ENCODE peak calls at places on chromosomes 7 and 10, in six cellular contexts. One of them, this sample, is unnamed.

GRCh38 chr7:23570592-23571200 is 26.5 kb upstream of the CCDC126 start:
- DNase-seq in choroid plexus epithelial cell: peak
- DNase-seq in Calu3: peak
- DNase-seq in neural crest cell: peak
- DNase-seq in type B pancreatic cell: peak
- DNase-seq in brain microvascular endothelial cell: peak
- DNase-seq in this sample: peak

GRCh38 chr7:65235586-65235985 is 138.1 kb upstream of the ZNF92 start:
- DNase-seq in type B pancreatic cell: no peak
- DNase-seq in choroid plexus epithelial cell: no peak
- DNase-seq in brain microvascular endothelial cell: no peak
- DNase-seq in Calu3: no peak
- DNase-seq in neural crest cell: no peak
- DNase-seq in this sample: no peak

GRCh38 chr7:99095698-99096097 is 48.2 kb downstream of the SMURF1 start:
- DNase-seq in brain microvascular endothelial cell: no peak
- DNase-seq in choroid plexus epithelial cell: peak
- DNase-seq in Calu3: no peak
- DNase-seq in type B pancreatic cell: no peak
- DNase-seq in neural crest cell: no peak
- DNase-seq in this sample: no peak

GRCh38 chr7:1569016-1569415 is 816 bp downstream of the PSMG3 start:
- DNase-seq in Calu3: peak
- DNase-seq in choroid plexus epithelial cell: peak
- DNase-seq in type B pancreatic cell: no peak
- DNase-seq in brain microvascular endothelial cell: peak
- DNase-seq in neural crest cell: no peak
- DNase-seq in this sample: no peak

GRCh38 chr7:17732083-17732482 is 208.2 kb downstream of the SNX13 start:
- DNase-seq in neural crest cell: no peak
- DNase-seq in type B pancreatic cell: no peak
- DNase-seq in Calu3: no peak
- DNase-seq in choroid plexus epithelial cell: no peak
- DNase-seq in brain microvascular endothelial cell: no peak
- DNase-seq in this sample: no peak

GRCh38 chr10:133385214-133385613 is 6.2 kb downstream of the PAOX start:
- DNase-seq in choroid plexus epithelial cell: no peak
- DNase-seq in brain microvascular endothelial cell: no peak
- DNase-seq in Calu3: no peak
- DNase-seq in type B pancreatic cell: no peak
- DNase-seq in neural crest cell: no peak
- DNase-seq in this sample: no peak

GRCh38 chr7:5384618-5385017 is 39.0 kb downstream of the TNRC18 start:
- DNase-seq in Calu3: no peak
- DNase-seq in neural crest cell: no peak
- DNase-seq in choroid plexus epithelial cell: no peak
- DNase-seq in brain microvascular endothelial cell: no peak
- DNase-seq in type B pancreatic cell: no peak
- DNase-seq in this sample: no peak

GRCh38 chr10:133198621-133199487 is 31.2 kb upstream of the UTF1 start:
- DNase-seq in brain microvascular endothelial cell: no peak
- DNase-seq in neural crest cell: no peak
- DNase-seq in choroid plexus epithelial cell: no peak
- DNase-seq in Calu3: no peak
- DNase-seq in type B pancreatic cell: no peak
- DNase-seq in this sample: no peak

GRCh38 chr10:35208536-35208935 is 81.9 kb downstream of the CREM start:
- DNase-seq in brain microvascular endothelial cell: no peak
- DNase-seq in neural crest cell: no peak
- DNase-seq in Calu3: no peak
- DNase-seq in type B pancreatic cell: no peak
- DNase-seq in choroid plexus epithelial cell: no peak
- DNase-seq in this sample: no peak

GRCh38 chr10:93068411-93069244 is 5.1 kb upstream of the CYP26A1 start:
- DNase-seq in Calu3: no peak
- DNase-seq in neural crest cell: no peak
- DNase-seq in type B pancreatic cell: no peak
- DNase-seq in choroid plexus epithelial cell: peak
- DNase-seq in brain microvascular endothelial cell: no peak
- DNase-seq in this sample: no peak

GRCh38 chr7:151412318-151412717 is 2.5 kb upstream of the WDR86 start:
- DNase-seq in neural crest cell: no peak
- DNase-seq in Calu3: no peak
- DNase-seq in brain microvascular endothelial cell: no peak
- DNase-seq in type B pancreatic cell: no peak
- DNase-seq in choroid plexus epithelial cell: no peak
- DNase-seq in this sample: no peak

GRCh38 chr7:130961128-130961601 is 227.2 kb upstream of the KLF14 start:
- DNase-seq in Calu3: no peak
- DNase-seq in type B pancreatic cell: no peak
- DNase-seq in brain microvascular endothelial cell: peak
- DNase-seq in choroid plexus epithelial cell: peak
- DNase-seq in neural crest cell: no peak
- DNase-seq in this sample: no peak

GRCh38 chr10:13970967-13971353 is 359.8 kb downstream of the FRMD4A start:
- DNase-seq in neural crest cell: no peak
- DNase-seq in type B pancreatic cell: no peak
- DNase-seq in Calu3: no peak
- DNase-seq in choroid plexus epithelial cell: no peak
- DNase-seq in brain microvascular endothelial cell: no peak
- DNase-seq in this sample: no peak

GRCh38 chr7:24464846-24465245 is 108.4 kb upstream of the PALS2 start:
- DNase-seq in type B pancreatic cell: no peak
- DNase-seq in neural crest cell: no peak
- DNase-seq in Calu3: no peak
- DNase-seq in choroid plexus epithelial cell: no peak
- DNase-seq in brain microvascular endothelial cell: no peak
- DNase-seq in this sample: no peak

GRCh38 chr10:95247200-95247880 is 43.5 kb downstream of the PDLIM1 start:
- DNase-seq in choroid plexus epithelial cell: peak
- DNase-seq in type B pancreatic cell: no peak
- DNase-seq in Calu3: no peak
- DNase-seq in brain microvascular endothelial cell: peak
- DNase-seq in neural crest cell: no peak
- DNase-seq in this sample: no peak

GRCh38 chr7:88072036-88072714 is 138.1 kb downstream of the ADAM22 start:
- DNase-seq in type B pancreatic cell: no peak
- DNase-seq in neural crest cell: no peak
- DNase-seq in Calu3: no peak
- DNase-seq in brain microvascular endothelial cell: no peak
- DNase-seq in choroid plexus epithelial cell: no peak
- DNase-seq in this sample: no peak

GRCh38 chr7:90461216-90461615 is 8.2 kb upstream of the PTTG1IP2 start:
- DNase-seq in brain microvascular endothelial cell: no peak
- DNase-seq in type B pancreatic cell: no peak
- DNase-seq in neural crest cell: no peak
- DNase-seq in Calu3: no peak
- DNase-seq in choroid plexus epithelial cell: no peak
- DNase-seq in this sample: peak

GRCh38 chr10:81820418-81820817 is 54.6 kb upstream of the NRG3 start:
- DNase-seq in Calu3: peak
- DNase-seq in type B pancreatic cell: no peak
- DNase-seq in choroid plexus epithelial cell: peak
- DNase-seq in neural crest cell: no peak
- DNase-seq in brain microvascular endothelial cell: no peak
- DNase-seq in this sample: peak
- TF ChIP-seq CTCF in Calu3: peak
- TF ChIP-seq CTCF in type B pancreatic cell: peak
- TF ChIP-seq CTCF in choroid plexus epithelial cell: peak
- TF ChIP-seq CTCF in neural crest cell: peak
- TF ChIP-seq CTCF in brain microvascular endothelial cell: peak
- TF ChIP-seq CTCF in this sample: peak

GRCh38 chr7:68684246-68684850 is 913.9 kb upstream of the AUTS2 start:
- DNase-seq in type B pancreatic cell: no peak
- DNase-seq in neural crest cell: peak
- DNase-seq in Calu3: no peak
- DNase-seq in brain microvascular endothelial cell: no peak
- DNase-seq in choroid plexus epithelial cell: no peak
- DNase-seq in this sample: no peak
- TF ChIP-seq CTCF in type B pancreatic cell: no peak
- TF ChIP-seq CTCF in neural crest cell: no peak
- TF ChIP-seq CTCF in Calu3: no peak
- TF ChIP-seq CTCF in brain microvascular endothelial cell: no peak
- TF ChIP-seq CTCF in choroid plexus epithelial cell: no peak
- TF ChIP-seq CTCF in this sample: no peak

DNA sequence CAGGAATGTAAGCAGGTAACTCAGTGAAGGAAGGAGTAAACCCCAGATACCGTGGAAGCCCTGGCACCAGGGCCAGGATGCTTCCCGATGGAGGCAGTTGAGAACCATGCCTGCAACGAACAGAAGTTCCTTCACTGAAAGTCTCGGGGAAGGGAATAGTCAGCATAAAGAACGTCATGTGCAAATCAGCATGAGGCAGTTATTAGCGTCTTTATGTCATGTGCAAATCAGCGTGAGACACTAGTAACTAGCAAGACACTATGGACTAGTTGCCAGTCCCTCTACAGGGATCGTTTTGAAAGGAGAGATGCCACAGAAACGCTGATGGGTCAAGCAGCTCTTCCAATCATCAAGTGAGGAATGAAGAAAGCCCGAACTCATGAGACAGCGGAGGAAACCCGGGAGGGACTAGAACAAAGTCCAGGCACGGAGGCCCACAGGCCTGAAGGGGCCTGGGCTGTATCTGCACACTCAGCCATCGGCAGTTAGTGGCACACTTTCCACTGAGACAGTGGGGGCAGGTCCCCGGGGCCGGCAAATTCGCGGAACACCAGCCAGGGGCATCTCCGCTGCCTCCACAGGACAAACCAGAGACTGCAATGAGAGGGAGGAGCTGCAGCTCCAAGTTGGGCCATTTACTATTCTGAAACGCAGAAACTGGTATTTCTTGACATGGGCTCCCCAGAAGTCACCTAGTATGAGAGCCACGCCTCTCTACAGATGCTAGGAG is 109.6 kb downstream of the SFMBT2 start:
- DNase-seq in neural crest cell: no peak
- DNase-seq in choroid plexus epithelial cell: no peak
- DNase-seq in type B pancreatic cell: no peak
- DNase-seq in brain microvascular endothelial cell: no peak
- DNase-seq in Calu3: peak
- DNase-seq in this sample: no peak
- TF ChIP-seq CTCF in neural crest cell: peak
- TF ChIP-seq CTCF in choroid plexus epithelial cell: no peak
- TF ChIP-seq CTCF in type B pancreatic cell: peak
- TF ChIP-seq CTCF in brain microvascular endothelial cell: peak
- TF ChIP-seq CTCF in Calu3: no peak
- TF ChIP-seq CTCF in this sample: no peak

GRCh38 chr10:28532223-28532508 is 752 bp upstream of the WAC start:
- DNase-seq in choroid plexus epithelial cell: no peak
- DNase-seq in type B pancreatic cell: no peak
- DNase-seq in neural crest cell: no peak
- DNase-seq in Calu3: no peak
- DNase-seq in brain microvascular endothelial cell: no peak
- DNase-seq in this sample: no peak

GRCh38 chr10:28530751-28531150 is 2.2 kb upstream of the WAC start:
- DNase-seq in brain microvascular endothelial cell: no peak
- DNase-seq in Calu3: no peak
- DNase-seq in neural crest cell: no peak
- DNase-seq in choroid plexus epithelial cell: no peak
- DNase-seq in type B pancreatic cell: no peak
- DNase-seq in this sample: no peak

GRCh38 chr10:28533571-28534304 is 820 bp downstream of the WAC start:
- DNase-seq in neural crest cell: peak
- DNase-seq in type B pancreatic cell: peak
- DNase-seq in Calu3: peak
- DNase-seq in choroid plexus epithelial cell: peak
- DNase-seq in brain microvascular endothelial cell: peak
- DNase-seq in this sample: peak

GRCh38 chr10:28533315-28533564 is 322 bp downstream of the WAC start:
- DNase-seq in type B pancreatic cell: no peak
- DNase-seq in neural crest cell: no peak
- DNase-seq in brain microvascular endothelial cell: no peak
- DNase-seq in Calu3: no peak
- DNase-seq in choroid plexus epithelial cell: no peak
- DNase-seq in this sample: no peak

DNA sequence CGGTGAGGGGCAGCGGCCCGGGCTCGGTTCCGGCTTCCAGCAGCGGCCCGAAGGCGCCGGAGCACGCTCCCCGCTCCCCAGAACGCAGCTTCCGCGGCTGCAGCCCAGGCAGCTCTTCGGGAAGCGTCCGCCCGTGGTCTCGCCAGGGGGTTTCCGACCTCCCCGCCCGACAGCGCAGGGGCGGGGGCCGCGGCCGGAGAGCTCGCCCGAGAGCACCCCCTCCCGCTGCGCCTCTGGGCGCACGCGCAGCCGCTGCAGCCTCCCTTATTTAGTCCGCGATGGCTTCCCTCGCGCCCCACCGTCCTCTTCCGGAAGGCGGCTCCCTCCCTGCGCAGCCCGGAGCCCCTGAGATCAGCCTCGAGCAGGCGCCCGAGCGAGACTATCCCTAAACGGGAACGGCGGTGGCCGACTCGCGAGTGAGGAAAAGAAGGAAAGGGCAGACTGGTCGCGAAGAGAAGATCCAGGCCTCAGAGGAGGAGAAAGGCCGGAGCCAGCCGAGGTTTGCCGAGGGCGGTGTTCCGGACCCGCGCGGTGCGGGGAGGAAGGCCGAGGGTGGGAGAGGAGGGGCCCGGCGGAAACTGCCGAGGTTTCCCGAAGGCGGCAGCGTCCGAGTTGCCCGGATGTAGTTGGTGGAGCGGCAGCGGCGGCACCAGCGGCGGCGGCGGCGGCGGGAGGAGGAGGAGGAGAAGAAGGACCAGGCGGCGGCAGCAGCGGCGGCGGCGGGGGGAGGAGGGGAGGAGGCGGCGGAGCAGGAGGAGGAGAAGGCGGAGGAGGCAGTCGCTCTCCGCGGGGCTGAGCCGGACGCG is at the start of gene WAC:
- DNase-seq in choroid plexus epithelial cell: peak
- DNase-seq in brain microvascular endothelial cell: peak
- DNase-seq in Calu3: peak
- DNase-seq in neural crest cell: peak
- DNase-seq in type B pancreatic cell: peak
- DNase-seq in this sample: peak
- TF ChIP-seq CTCF in choroid plexus epithelial cell: peak
- TF ChIP-seq CTCF in brain microvascular endothelial cell: peak
- TF ChIP-seq CTCF in Calu3: no peak
- TF ChIP-seq CTCF in neural crest cell: peak
- TF ChIP-seq CTCF in type B pancreatic cell: peak
- TF ChIP-seq CTCF in this sample: no peak

GRCh38 chr7:76315372-76315771 is 12.9 kb downstream of the HSPB1 start:
- DNase-seq in neural crest cell: no peak
- DNase-seq in Calu3: no peak
- DNase-seq in brain microvascular endothelial cell: no peak
- DNase-seq in type B pancreatic cell: no peak
- DNase-seq in choroid plexus epithelial cell: no peak
- DNase-seq in this sample: no peak

GRCh38 chr7:76317782-76318487 is 15.5 kb downstream of the HSPB1 start:
- DNase-seq in neural crest cell: peak
- DNase-seq in Calu3: peak
- DNase-seq in brain microvascular endothelial cell: peak
- DNase-seq in type B pancreatic cell: peak
- DNase-seq in choroid plexus epithelial cell: peak
- DNase-seq in this sample: peak

GRCh38 chr7:76316984-76317781 is 14.7 kb downstream of the HSPB1 start:
- DNase-seq in neural crest cell: no peak
- DNase-seq in brain microvascular endothelial cell: no peak
- DNase-seq in Calu3: no peak
- DNase-seq in type B pancreatic cell: no peak
- DNase-seq in choroid plexus epithelial cell: no peak
- DNase-seq in this sample: no peak

GRCh38 chr7:76314042-76314721 is 11.7 kb downstream of the HSPB1 start:
- DNase-seq in choroid plexus epithelial cell: peak
- DNase-seq in type B pancreatic cell: peak
- DNase-seq in neural crest cell: peak
- DNase-seq in Calu3: peak
- DNase-seq in brain microvascular endothelial cell: peak
- DNase-seq in this sample: peak

GRCh38 chr7:76318488-76319353 is 16.2 kb downstream of the HSPB1 start:
- DNase-seq in type B pancreatic cell: no peak
- DNase-seq in neural crest cell: peak
- DNase-seq in brain microvascular endothelial cell: peak
- DNase-seq in Calu3: peak
- DNase-seq in choroid plexus epithelial cell: peak
- DNase-seq in this sample: peak
- TF ChIP-seq CTCF in type B pancreatic cell: peak
- TF ChIP-seq CTCF in neural crest cell: peak
- TF ChIP-seq CTCF in brain microvascular endothelial cell: peak
- TF ChIP-seq CTCF in Calu3: no peak
- TF ChIP-seq CTCF in choroid plexus epithelial cell: peak
- TF ChIP-seq CTCF in this sample: peak

This sample was measured in thyroid gland.